ENCODE peak calls at places on chromosomes 11 and 22, in four cellular contexts. A is left ventricle myocardium inferior, R is endothelial cell of umbilical vein, E is HCT116. V is an unnamed sample. For H3K9me3, the result is how much of the 10 kb centered on the place peaks cover.

GRCh38 chr11:70863186-70863585 is 389.2 kb downstream of the SHANK2 start:
- DNase-seq in A (no peak), R (no peak), E (no peak), V (no peak)

GRCh38 chr11:117814766-117815261 is 9.7 kb downstream of the FXYD2 start:
- DNase-seq in A (peak), R (no peak), E (no peak), V (peak)

GRCh38 chr11:72671144-72672099 is 2.8 kb downstream of the PDE2A start:
- DNase-seq in A (no peak), R (no peak), E (no peak), V (no peak)

GRCh38 chr11:10387209-10388083 is 67.6 kb upstream of the AMPD3 start:
- DNase-seq in A (peak), R (peak), E (no peak), V (no peak)

GRCh38 chr11:66739983-66740382 is 11.0 kb upstream of the SPTBN2 start:
- DNase-seq in A (no peak), R (peak), E (no peak), V (no peak)

GRCh38 chr11:64384981-64385952 is 26.3 kb downstream of the RPS6KA4 start:
- DNase-seq in A (no peak), R (no peak), E (no peak), V (no peak)

GRCh38 chr11:83721286-83721685 is 435.1 kb upstream of the CCDC90B start:
- DNase-seq in A (no peak), R (no peak), E (no peak), V (no peak)

GRCh38 chr11:8232849-8233606 is 30.6 kb downstream of the LMO1 start:
- DNase-seq in A (no peak), R (no peak), E (no peak), V (no peak)

GRCh38 chr11:78218707-78219492 is 30.2 kb downstream of the USP35 start:
- DNase-seq in A (no peak), R (no peak), E (no peak), V (no peak)

GRCh38 chr11:65559951-65560537 is 1.9 kb upstream of the LTBP3 start:
- DNase-seq in A (no peak), R (peak), E (peak), V (no peak)

GRCh38 chr11:87722756-87723599 is 452.3 kb downstream of the RAB38 start:
- DNase-seq in A (no peak), R (peak), E (no peak), V (no peak)

DNA sequence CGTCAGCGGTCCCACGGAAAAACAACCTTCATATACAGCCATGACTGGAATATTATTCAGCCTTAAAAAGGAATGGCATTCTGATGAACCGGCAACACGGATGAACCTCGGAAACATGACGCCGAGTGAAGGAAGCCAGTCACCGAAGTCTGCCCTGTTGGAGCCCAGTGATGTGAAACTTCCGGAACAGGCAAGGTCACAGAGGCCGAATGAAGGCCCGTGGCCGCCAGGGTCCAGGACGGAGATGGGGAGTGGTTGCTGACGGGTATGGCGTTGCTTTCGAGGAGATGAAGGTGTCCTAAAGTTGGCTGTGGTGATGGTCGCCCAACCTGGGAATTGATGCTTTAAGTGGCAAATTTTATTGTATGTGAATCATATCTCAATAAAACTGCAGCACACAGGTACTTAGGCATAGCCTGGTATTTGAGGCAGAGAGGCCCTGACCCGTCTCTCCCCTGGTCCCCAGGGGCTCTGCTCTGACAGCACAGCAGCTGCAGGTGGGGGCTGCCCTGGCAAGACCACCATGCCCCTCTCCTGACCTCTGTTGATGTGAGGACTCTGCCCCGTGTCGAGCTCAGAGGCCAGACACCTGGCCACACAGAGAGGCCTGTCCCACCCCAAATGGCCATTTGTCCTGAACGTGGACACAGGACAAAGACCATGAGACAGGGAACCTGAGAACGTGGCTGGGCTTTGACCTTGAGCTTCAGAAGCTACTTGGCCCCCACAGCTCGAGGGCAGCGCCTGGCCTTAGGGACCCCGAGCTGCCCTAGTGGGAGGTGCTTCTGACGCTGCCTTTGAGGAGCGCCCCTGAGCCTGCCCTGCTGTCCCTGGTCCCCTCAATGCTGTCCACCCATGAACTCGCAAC is 1090.8 kb downstream of the BRD1 start:
- DNase-seq in A (no peak), R (no peak), E (no peak), V (no peak)
- H3K9me3 ChIP-seq in A (under half), R (under half), E (under half), V (under half)

DNA sequence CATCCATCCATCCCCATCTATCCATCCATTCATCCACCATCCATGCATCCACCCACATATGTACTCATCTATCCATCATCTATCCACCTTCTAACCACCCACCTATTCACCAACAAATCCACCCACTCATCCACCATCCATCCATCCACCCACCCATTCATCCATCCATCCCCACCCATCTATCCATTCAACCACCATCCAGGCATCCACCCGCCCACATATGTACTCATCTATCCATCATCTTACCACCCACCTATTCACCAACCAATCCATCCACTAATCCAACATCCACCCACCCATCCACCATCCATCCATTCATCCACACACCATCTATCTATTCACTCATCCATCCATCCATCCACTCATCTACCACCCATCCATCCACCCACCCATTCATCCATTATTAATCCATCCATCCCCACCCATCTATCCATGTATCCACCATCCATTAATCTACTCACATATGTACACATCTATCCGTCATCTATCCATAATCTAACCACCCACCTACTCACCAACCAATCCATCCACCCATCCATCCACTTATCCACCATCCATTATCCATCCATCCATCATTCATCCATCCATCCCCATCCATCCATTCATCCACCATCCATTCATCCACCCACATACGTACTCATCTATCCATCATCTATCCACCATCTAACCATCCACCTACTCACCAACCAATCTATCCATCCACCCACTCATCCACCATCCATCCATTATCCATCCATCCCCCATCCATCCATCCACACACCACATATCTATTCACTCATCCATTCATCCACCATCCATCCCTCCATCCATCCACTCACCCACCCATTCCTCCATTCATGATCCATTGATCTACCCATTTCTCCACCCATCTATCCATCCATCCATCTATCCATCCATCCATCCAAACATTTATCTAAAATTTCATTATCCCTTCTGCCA is 940.0 kb downstream of the BRD1 start:
- DNase-seq in A (no peak), R (no peak), E (no peak), V (no peak)
- H3K9me3 ChIP-seq in A (under half), R (under half), E (under half), V (under half)

GRCh38 chr22:16988257-16988656 is 19.8 kb downstream of the GAB4 start:
- DNase-seq in A (no peak), R (no peak), E (no peak), V (no peak)

GRCh38 chr22:16987822-16988221 is 20.2 kb downstream of the GAB4 start:
- DNase-seq in A (no peak), R (no peak), E (no peak), V (no peak)

GRCh38 chr22:16989915-16990314 is 18.1 kb downstream of the GAB4 start:
- DNase-seq in A (no peak), R (no peak), E (no peak), V (no peak)
- H3K9me3 ChIP-seq in A (under half), R (under half), E (under half), V (under half)

GRCh38 chr11:99234534-99234933 is 213.8 kb downstream of the CNTN5 start:
- DNase-seq in A (no peak), R (no peak), E (no peak), V (no peak)

DNA sequence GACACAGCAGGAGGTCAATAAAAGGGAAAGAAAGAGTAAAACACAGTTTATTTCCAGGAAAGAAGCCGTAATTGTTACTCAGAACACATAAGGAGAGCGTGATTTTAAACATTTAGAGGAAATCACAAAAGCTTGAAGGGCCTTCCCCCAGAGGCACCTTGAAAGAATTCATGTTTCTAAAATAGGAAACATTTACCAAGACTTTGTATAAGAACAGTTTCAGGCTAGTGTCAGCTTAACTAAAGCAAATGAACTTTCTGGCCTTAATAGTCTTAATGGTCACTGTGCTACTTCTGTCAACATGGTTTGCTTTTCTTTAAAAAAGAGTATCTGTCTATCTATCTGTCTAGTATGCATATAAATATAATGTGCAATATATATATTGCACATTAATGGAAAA is 208.8 kb downstream of the CNTN5 start:
- DNase-seq in A (no peak), R (no peak), E (no peak), V (no peak)
- H3K9me3 ChIP-seq in A (under half), R (under half), E (under half), V (under half)

GRCh38 chr22:49358041-49358440 is 469.6 kb downstream of the BRD1 start:
- DNase-seq in A (no peak), R (no peak), E (no peak), V (no peak)
- H3K9me3 ChIP-seq in A (under half), R (under half), E (under half), V (under half)

DNA sequence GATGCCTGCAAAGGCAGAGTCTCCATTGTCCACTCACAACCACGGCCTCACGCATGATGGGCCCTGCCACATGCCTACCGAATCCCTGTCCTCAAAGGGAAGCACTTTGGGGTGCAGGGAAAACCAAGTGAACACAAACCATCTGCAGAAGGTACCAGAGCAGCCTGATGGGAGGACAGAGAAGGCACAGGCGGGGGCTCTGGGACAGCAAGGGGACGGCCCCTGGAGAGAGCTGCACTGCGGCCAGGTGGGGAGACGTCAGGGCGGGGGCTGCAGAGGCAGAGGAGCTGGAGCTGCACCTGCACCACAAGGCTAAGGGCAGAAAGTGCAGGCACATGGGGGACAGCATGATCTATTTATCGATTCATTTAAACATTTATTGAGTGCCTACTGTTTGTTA is 1056.0 kb downstream of the TBC1D22A start:
- DNase-seq in A (no peak), R (no peak), E (no peak), V (no peak)
- H3K9me3 ChIP-seq in A (under half), R (under half), E (under half), V (under half)

DNA sequence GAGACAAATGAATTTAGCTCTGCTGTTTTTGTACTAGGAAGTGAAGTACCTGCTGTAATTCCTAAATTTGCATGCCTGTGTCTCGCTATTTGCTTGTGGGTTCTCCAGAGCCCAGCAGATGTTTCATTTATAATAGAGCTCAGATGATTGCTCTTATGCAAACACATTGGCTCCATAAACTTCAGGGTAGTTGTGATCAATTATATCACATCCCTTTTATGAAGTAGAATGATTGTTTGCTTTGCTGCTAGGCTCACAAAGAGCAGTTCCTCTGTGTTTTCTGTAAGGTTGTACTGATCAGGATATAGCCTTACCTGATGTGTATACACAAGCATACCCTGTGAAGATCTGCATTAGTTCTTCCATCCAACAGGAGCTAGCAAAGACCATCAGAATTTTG is 64.1 kb downstream of the C11orf87 start:
- DNase-seq in A (no peak), R (no peak), E (no peak), V (no peak)
- H3K9me3 ChIP-seq in A (under half), R (under half), E (under half), V (under half)

DNA sequence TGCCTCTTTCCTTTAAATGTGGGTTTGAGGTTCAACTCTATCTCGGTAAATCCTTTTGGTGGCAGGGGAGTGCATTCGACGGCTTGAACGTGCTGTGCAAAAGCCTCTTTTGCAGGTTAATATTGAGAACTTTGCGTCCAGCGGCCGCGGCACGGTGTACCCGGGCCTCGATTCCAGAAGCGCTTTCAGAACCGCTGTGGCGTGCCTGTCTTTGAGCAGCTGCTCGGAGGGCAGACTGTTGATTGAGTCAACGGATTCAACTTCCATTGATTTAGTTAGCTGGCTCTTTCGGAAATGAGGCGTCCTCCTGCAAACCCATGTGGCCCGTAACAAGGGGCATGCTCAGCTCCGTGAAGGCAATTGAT is 1247.8 kb downstream of the BRD1 start:
- DNase-seq in A (no peak), R (no peak), E (no peak), V (no peak)
- H3K9me3 ChIP-seq in A (under half), R (under half), E (under half), V (under half)

DNA sequence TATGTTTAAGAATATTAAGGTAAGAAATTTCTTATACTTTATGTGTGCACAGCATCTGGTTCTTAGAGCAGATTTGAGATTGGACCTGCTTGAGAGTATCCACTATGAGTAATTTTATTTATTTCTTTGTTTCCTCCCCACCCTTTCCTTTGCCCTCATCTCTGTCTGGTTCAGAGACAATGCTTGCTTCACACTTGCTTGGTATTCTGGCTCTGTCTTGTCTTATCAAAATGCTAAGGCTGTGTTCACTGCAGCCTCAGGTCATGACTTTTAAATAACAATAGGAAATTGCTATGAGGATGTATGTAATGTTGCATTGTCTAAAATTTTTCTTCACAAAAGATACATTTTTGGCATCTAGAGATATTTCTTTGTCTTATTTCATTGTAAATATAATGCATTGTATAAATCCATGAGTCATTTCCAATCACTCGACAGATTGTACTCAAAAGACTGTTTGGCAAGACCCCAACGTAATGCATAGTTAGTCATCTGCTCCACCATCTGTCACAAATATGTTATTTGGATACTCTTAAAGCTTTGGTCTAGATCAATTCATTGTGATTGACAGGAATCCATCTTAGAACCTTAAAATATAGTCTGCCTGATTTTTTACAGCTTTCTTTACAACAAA is 395.7 kb downstream of the AASDHPPT start:
- DNase-seq in A (no peak), R (peak), E (no peak), V (no peak)
- H3K9me3 ChIP-seq in A (under half), R (under half), E (under half), V (under half)

V was measured in T-helper 17 cell.